ENCODE peak calls at places on chromosomes 2 and 18, in nine cellular contexts. One of them, this sample, is unnamed.
A peak's percentile ranks its signal among the peaks of the same experiment; 100 is the strongest.

GRCh38 chr2:28135324-28135723 is 244.8 kb downstream of the BABAM2 start:
- DNase-seq in AG04449: no peak
- DNase-seq in Panc1: no peak
- DNase-seq in CD8-positive, alpha-beta memory T cell: no peak
- DNase-seq in pancreas: no peak
- DNase-seq in upper lobe of right lung: no peak
- DNase-seq in right atrium auricular region: no peak
- DNase-seq in suprapubic skin: no peak
- DNase-seq in choroid plexus epithelial cell: no peak
- DNase-seq in this sample: no peak

GRCh38 chr2:44894058-44894457 is 47.4 kb upstream of the SIX3 start:
- DNase-seq in suprapubic skin: no peak
- DNase-seq in upper lobe of right lung: no peak
- DNase-seq in right atrium auricular region: no peak
- DNase-seq in CD8-positive, alpha-beta memory T cell: no peak
- DNase-seq in Panc1: no peak
- DNase-seq in choroid plexus epithelial cell: no peak
- DNase-seq in AG04449: no peak
- DNase-seq in pancreas: no peak
- DNase-seq in this sample: no peak

GRCh38 chr2:127084611-127085031 is 22.3 kb downstream of the BIN1 start:
- DNase-seq in upper lobe of right lung: no peak
- DNase-seq in AG04449: no peak
- DNase-seq in choroid plexus epithelial cell: no peak
- DNase-seq in suprapubic skin: no peak
- DNase-seq in right atrium auricular region: no peak
- DNase-seq in Panc1: no peak
- DNase-seq in pancreas: no peak
- DNase-seq in CD8-positive, alpha-beta memory T cell: peak; percentile 81
- DNase-seq in this sample: peak; percentile 55

GRCh38 chr2:42110287-42110973 is 58.7 kb upstream of the EML4 start:
- DNase-seq in right atrium auricular region: no peak
- DNase-seq in upper lobe of right lung: no peak
- DNase-seq in suprapubic skin: no peak
- DNase-seq in Panc1: no peak
- DNase-seq in choroid plexus epithelial cell: peak; percentile 76
- DNase-seq in AG04449: no peak
- DNase-seq in CD8-positive, alpha-beta memory T cell: no peak
- DNase-seq in pancreas: no peak
- DNase-seq in this sample: peak; percentile 41

GRCh38 chr2:216343221-216343985 is 28.9 kb downstream of the MARCHF4 start:
- DNase-seq in AG04449: no peak
- DNase-seq in choroid plexus epithelial cell: peak; percentile 48
- DNase-seq in pancreas: no peak
- DNase-seq in right atrium auricular region: no peak
- DNase-seq in suprapubic skin: no peak
- DNase-seq in CD8-positive, alpha-beta memory T cell: no peak
- DNase-seq in Panc1: no peak
- DNase-seq in upper lobe of right lung: no peak
- DNase-seq in this sample: peak; percentile 22

GRCh38 chr2:25368650-25369049 is 26.9 kb upstream of the DNMT3A start:
- DNase-seq in pancreas: no peak
- DNase-seq in suprapubic skin: peak; percentile 21
- DNase-seq in right atrium auricular region: no peak
- DNase-seq in upper lobe of right lung: peak; percentile 31
- DNase-seq in AG04449: no peak
- DNase-seq in choroid plexus epithelial cell: no peak
- DNase-seq in Panc1: no peak
- DNase-seq in CD8-positive, alpha-beta memory T cell: no peak
- DNase-seq in this sample: peak; percentile 62

GRCh38 chr2:33786881-33787280 is 187.8 kb upstream of the FAM98A start:
- DNase-seq in AG04449: no peak
- DNase-seq in CD8-positive, alpha-beta memory T cell: no peak
- DNase-seq in right atrium auricular region: no peak
- DNase-seq in pancreas: no peak
- DNase-seq in upper lobe of right lung: no peak
- DNase-seq in choroid plexus epithelial cell: no peak
- DNase-seq in suprapubic skin: no peak
- DNase-seq in Panc1: no peak
- DNase-seq in this sample: no peak

GRCh38 chr2:236166157-236166780 is 1.9 kb downstream of the GBX2 start:
- DNase-seq in Panc1: no peak
- DNase-seq in right atrium auricular region: no peak
- DNase-seq in AG04449: no peak
- DNase-seq in pancreas: no peak
- DNase-seq in suprapubic skin: no peak
- DNase-seq in CD8-positive, alpha-beta memory T cell: no peak
- DNase-seq in upper lobe of right lung: peak; percentile 70
- DNase-seq in choroid plexus epithelial cell: no peak
- DNase-seq in this sample: no peak

GRCh38 chr2:8602809-8603208 is 79.0 kb upstream of the ID2 start:
- DNase-seq in choroid plexus epithelial cell: no peak
- DNase-seq in Panc1: no peak
- DNase-seq in CD8-positive, alpha-beta memory T cell: no peak
- DNase-seq in upper lobe of right lung: no peak
- DNase-seq in right atrium auricular region: no peak
- DNase-seq in pancreas: no peak
- DNase-seq in AG04449: no peak
- DNase-seq in suprapubic skin: no peak
- DNase-seq in this sample: peak; percentile 23

GRCh38 chr2:12534646-12535263 is 182.0 kb upstream of the TRIB2 start:
- DNase-seq in CD8-positive, alpha-beta memory T cell: no peak
- DNase-seq in upper lobe of right lung: no peak
- DNase-seq in AG04449: peak; percentile 98
- DNase-seq in suprapubic skin: no peak
- DNase-seq in choroid plexus epithelial cell: peak; percentile 96
- DNase-seq in pancreas: no peak
- DNase-seq in right atrium auricular region: no peak
- DNase-seq in Panc1: peak; percentile 24
- DNase-seq in this sample: peak; percentile 97

GRCh38 chr2:27956895-27957294 is 66.4 kb downstream of the BABAM2 start:
- DNase-seq in choroid plexus epithelial cell: peak; percentile 90
- DNase-seq in upper lobe of right lung: no peak
- DNase-seq in pancreas: no peak
- DNase-seq in right atrium auricular region: no peak
- DNase-seq in CD8-positive, alpha-beta memory T cell: no peak
- DNase-seq in suprapubic skin: no peak
- DNase-seq in Panc1: no peak
- DNase-seq in AG04449: peak; percentile 40
- DNase-seq in this sample: peak; percentile 85

GRCh38 chr2:235709969-235710879 is 216.4 kb downstream of the AGAP1 start:
- DNase-seq in choroid plexus epithelial cell: no peak
- DNase-seq in CD8-positive, alpha-beta memory T cell: no peak
- DNase-seq in right atrium auricular region: no peak
- DNase-seq in Panc1: no peak
- DNase-seq in pancreas: no peak
- DNase-seq in AG04449: no peak
- DNase-seq in suprapubic skin: no peak
- DNase-seq in upper lobe of right lung: no peak
- DNase-seq in this sample: no peak

GRCh38 chr2:226981731-226982373 is 146.0 kb downstream of the RHBDD1 start:
- DNase-seq in choroid plexus epithelial cell: no peak
- DNase-seq in right atrium auricular region: no peak
- DNase-seq in upper lobe of right lung: no peak
- DNase-seq in pancreas: no peak
- DNase-seq in CD8-positive, alpha-beta memory T cell: no peak
- DNase-seq in AG04449: no peak
- DNase-seq in suprapubic skin: no peak
- DNase-seq in Panc1: no peak
- DNase-seq in this sample: no peak

GRCh38 chr2:161415467-161416293 is 417 bp upstream of the TBR1 start:
- DNase-seq in pancreas: no peak
- DNase-seq in choroid plexus epithelial cell: no peak
- DNase-seq in Panc1: no peak
- DNase-seq in upper lobe of right lung: no peak
- DNase-seq in CD8-positive, alpha-beta memory T cell: no peak
- DNase-seq in AG04449: no peak
- DNase-seq in right atrium auricular region: no peak
- DNase-seq in suprapubic skin: no peak
- DNase-seq in this sample: no peak

DNA sequence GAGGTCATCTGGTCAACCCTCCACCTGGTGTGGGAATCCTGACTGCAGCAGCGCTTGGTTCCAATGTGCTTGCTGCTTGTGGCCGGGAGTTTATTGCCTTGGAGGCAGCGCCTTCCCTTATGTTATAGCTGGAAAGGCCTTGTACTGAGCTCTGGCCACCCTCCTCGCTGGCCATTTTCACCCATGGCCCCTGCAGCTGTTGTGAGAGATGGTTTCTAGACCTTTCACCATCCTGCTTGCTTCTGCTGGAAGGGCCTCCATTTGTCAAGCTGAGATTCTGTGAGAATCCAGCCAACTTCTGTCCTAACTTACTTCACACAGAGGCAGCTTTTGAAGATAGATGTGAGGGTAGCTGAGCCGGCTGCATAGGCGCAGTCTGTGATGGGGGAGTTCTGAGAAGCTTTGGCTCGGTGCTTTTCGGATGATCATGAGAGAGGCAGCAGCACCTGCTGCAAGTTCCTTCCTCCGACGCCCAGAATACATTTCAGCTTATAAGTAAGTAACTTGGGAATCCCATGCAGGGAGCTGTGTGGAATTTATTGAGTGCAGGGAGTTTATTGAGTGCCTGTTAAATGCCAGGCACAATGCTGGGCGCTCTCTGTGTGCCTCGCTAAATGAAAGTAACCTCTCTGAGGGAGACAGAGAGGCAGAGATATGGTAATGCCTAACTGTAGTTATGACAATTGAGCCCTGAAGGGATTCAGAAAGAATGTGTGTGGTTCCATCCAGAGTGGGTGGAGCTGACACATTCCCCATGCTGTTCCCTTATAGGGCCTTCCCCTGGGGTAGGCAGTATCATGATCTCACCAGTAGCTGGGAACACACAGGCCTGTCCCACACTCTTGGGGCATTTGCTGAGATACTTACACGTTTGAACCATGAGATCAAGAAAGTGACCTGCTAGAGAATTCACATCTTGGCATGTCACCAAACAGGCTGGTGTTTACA is 8.9 kb downstream of the CTIF start:
- DNase-seq in CD8-positive, alpha-beta memory T cell: no peak
- DNase-seq in upper lobe of right lung: no peak
- DNase-seq in Panc1: no peak
- DNase-seq in choroid plexus epithelial cell: peak; percentile 83
- DNase-seq in suprapubic skin: peak; percentile 68
- DNase-seq in pancreas: no peak
- DNase-seq in AG04449: peak; percentile 73
- DNase-seq in right atrium auricular region: peak; percentile 75
- DNase-seq in this sample: peak; percentile 74
- H3K4me3 ChIP-seq in CD8-positive, alpha-beta memory T cell: no peak overlapping the region
- H3K4me3 ChIP-seq in upper lobe of right lung: no peak overlapping the region
- H3K4me3 ChIP-seq in Panc1: no peak overlapping the region
- H3K4me3 ChIP-seq in choroid plexus epithelial cell: no peak overlapping the region
- H3K4me3 ChIP-seq in suprapubic skin: no peak overlapping the region
- H3K4me3 ChIP-seq in pancreas: no peak overlapping the region
- H3K4me3 ChIP-seq in AG04449: peak overlapping the region; percentile 16
- H3K4me3 ChIP-seq in right atrium auricular region: no peak overlapping the region
- H3K4me3 ChIP-seq in this sample: no peak overlapping the region

GRCh38 chr2:218896501-218897393 is 16.1 kb downstream of the WNT10A start:
- DNase-seq in AG04449: no peak
- DNase-seq in pancreas: no peak
- DNase-seq in right atrium auricular region: peak; percentile 53
- DNase-seq in Panc1: no peak
- DNase-seq in upper lobe of right lung: no peak
- DNase-seq in CD8-positive, alpha-beta memory T cell: peak; percentile 96
- DNase-seq in choroid plexus epithelial cell: peak; percentile 59
- DNase-seq in suprapubic skin: no peak
- DNase-seq in this sample: no peak
- H3K4me3 ChIP-seq in AG04449: no peak overlapping the region
- H3K4me3 ChIP-seq in pancreas: peak overlapping the region; percentile 12
- H3K4me3 ChIP-seq in right atrium auricular region: no peak overlapping the region
- H3K4me3 ChIP-seq in Panc1: peak overlapping the region; percentile 26
- H3K4me3 ChIP-seq in upper lobe of right lung: no peak overlapping the region
- H3K4me3 ChIP-seq in CD8-positive, alpha-beta memory T cell: peak overlapping the region; percentile 58
- H3K4me3 ChIP-seq in choroid plexus epithelial cell: no peak overlapping the region
- H3K4me3 ChIP-seq in suprapubic skin: peak overlapping the region; percentile 13
- H3K4me3 ChIP-seq in this sample: no peak overlapping the region

GRCh38 chr2:119983108-119983507 is 29.8 kb upstream of the EPB41L5 start:
- DNase-seq in suprapubic skin: no peak
- DNase-seq in choroid plexus epithelial cell: no peak
- DNase-seq in Panc1: no peak
- DNase-seq in CD8-positive, alpha-beta memory T cell: no peak
- DNase-seq in pancreas: no peak
- DNase-seq in right atrium auricular region: no peak
- DNase-seq in AG04449: no peak
- DNase-seq in upper lobe of right lung: no peak
- DNase-seq in this sample: no peak
- H3K4me3 ChIP-seq in suprapubic skin: no peak overlapping the region
- H3K4me3 ChIP-seq in choroid plexus epithelial cell: no peak overlapping the region
- H3K4me3 ChIP-seq in Panc1: no peak overlapping the region
- H3K4me3 ChIP-seq in CD8-positive, alpha-beta memory T cell: no peak overlapping the region
- H3K4me3 ChIP-seq in pancreas: no peak overlapping the region
- H3K4me3 ChIP-seq in right atrium auricular region: no peak overlapping the region
- H3K4me3 ChIP-seq in AG04449: no peak overlapping the region
- H3K4me3 ChIP-seq in upper lobe of right lung: no peak overlapping the region
- H3K4me3 ChIP-seq in this sample: no peak overlapping the region

GRCh38 chr2:85886585-85886984 is 2.2 kb downstream of the ST3GAL5 start:
- DNase-seq in choroid plexus epithelial cell: peak; percentile 68
- DNase-seq in upper lobe of right lung: peak; percentile 79
- DNase-seq in CD8-positive, alpha-beta memory T cell: no peak
- DNase-seq in suprapubic skin: peak; percentile 88
- DNase-seq in AG04449: peak; percentile 92
- DNase-seq in Panc1: no peak
- DNase-seq in pancreas: peak; percentile 22
- DNase-seq in right atrium auricular region: peak; percentile 82
- DNase-seq in this sample: peak; percentile 98

GRCh38 chr2:85887566-85888019 is 1.2 kb downstream of the ST3GAL5 start:
- DNase-seq in Panc1: no peak
- DNase-seq in suprapubic skin: peak; percentile 83
- DNase-seq in upper lobe of right lung: peak; percentile 78
- DNase-seq in pancreas: peak; percentile 37
- DNase-seq in choroid plexus epithelial cell: peak; percentile 43
- DNase-seq in right atrium auricular region: peak; percentile 76
- DNase-seq in AG04449: no peak
- DNase-seq in CD8-positive, alpha-beta memory T cell: peak; percentile 74
- DNase-seq in this sample: peak; percentile 34

GRCh38 chr2:85888745-85889647 is at the start of gene ST3GAL5:
- DNase-seq in Panc1: peak; percentile 64
- DNase-seq in right atrium auricular region: peak; percentile 90
- DNase-seq in upper lobe of right lung: peak; percentile 98
- DNase-seq in AG04449: no peak
- DNase-seq in CD8-positive, alpha-beta memory T cell: peak; percentile 95
- DNase-seq in pancreas: peak; percentile 89
- DNase-seq in choroid plexus epithelial cell: peak; percentile 87
- DNase-seq in suprapubic skin: peak; percentile 93
- DNase-seq in this sample: peak; percentile 72

GRCh38 chr2:85888020-85888744 is 608 bp downstream of the ST3GAL5 start:
- DNase-seq in upper lobe of right lung: no peak
- DNase-seq in right atrium auricular region: no peak
- DNase-seq in choroid plexus epithelial cell: no peak
- DNase-seq in CD8-positive, alpha-beta memory T cell: peak; percentile 58
- DNase-seq in Panc1: no peak
- DNase-seq in pancreas: peak; percentile 37
- DNase-seq in suprapubic skin: no peak
- DNase-seq in AG04449: no peak
- DNase-seq in this sample: no peak

DNA sequence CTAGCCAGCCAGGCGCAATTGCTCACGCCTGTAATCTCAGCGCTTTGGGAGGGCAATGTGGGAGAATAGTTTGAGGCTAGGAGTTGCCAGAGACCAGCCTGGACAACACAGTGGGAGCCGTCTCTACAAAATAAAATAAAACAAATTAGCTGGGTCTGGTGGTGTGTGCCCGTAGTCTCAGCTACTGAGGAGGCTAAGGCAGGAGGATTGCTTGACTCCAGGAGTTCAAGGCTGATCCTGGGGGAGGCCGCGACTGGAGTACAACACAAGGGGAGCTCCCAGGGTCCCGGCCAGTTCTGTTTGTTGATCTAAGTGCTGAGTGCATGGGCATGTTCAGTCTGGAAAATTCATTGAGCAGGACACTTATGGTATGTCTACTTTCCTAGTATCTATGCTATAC is 2.6 kb downstream of the ST3GAL5 start:
- DNase-seq in choroid plexus epithelial cell: no peak
- DNase-seq in CD8-positive, alpha-beta memory T cell: no peak
- DNase-seq in upper lobe of right lung: no peak
- DNase-seq in right atrium auricular region: no peak
- DNase-seq in Panc1: no peak
- DNase-seq in AG04449: no peak
- DNase-seq in pancreas: no peak
- DNase-seq in suprapubic skin: no peak
- DNase-seq in this sample: no peak
- H3K4me3 ChIP-seq in choroid plexus epithelial cell: no peak overlapping the region
- H3K4me3 ChIP-seq in CD8-positive, alpha-beta memory T cell: no peak overlapping the region
- H3K4me3 ChIP-seq in upper lobe of right lung: peak overlapping the region; percentile 76
- H3K4me3 ChIP-seq in right atrium auricular region: no peak overlapping the region
- H3K4me3 ChIP-seq in Panc1: no peak overlapping the region
- H3K4me3 ChIP-seq in AG04449: peak overlapping the region; percentile 64
- H3K4me3 ChIP-seq in pancreas: no peak overlapping the region
- H3K4me3 ChIP-seq in suprapubic skin: no peak overlapping the region
- H3K4me3 ChIP-seq in this sample: no peak overlapping the region

This sample was measured in fibroblast of mammary gland.